ENCODE peak calls at places on chromosome 12, in seven cellular contexts. O, T, R, Q, P, U and B are unnamed samples.

GRCh38 chr12:117356048-117356447 is 5.4 kb downstream of the NOS1 start:
- ATAC-seq in O (no peak), T (no peak), R (no peak), Q (no peak), P (no peak), U (no peak), B (no peak)

GRCh38 chr12:103996595-103996994 is 30.9 kb downstream of the TDG start:
- ATAC-seq in O (no peak), T (no peak), R (no peak), Q (no peak), P (no peak), U (no peak), B (no peak)

GRCh38 chr12:57593187-57593586 is 2.2 kb downstream of the PIP4K2C start:
- ATAC-seq in O (no peak), T (no peak), R (no peak), Q (no peak), P (no peak), U (no peak), B (no peak)

GRCh38 chr12:46461907-46462605 is 89.5 kb upstream of the SLC38A2 start:
- ATAC-seq in O (no peak), T (no peak), R (no peak), Q (no peak), P (no peak), U (no peak), B (no peak)

GRCh38 chr12:3313655-3314305 is 177.2 kb upstream of the PRMT8 start:
- ATAC-seq in O (no peak), T (no peak), R (peak; percentile 53), Q (peak; percentile 88), P (peak; percentile 17), U (no peak), B (peak; percentile 23)

GRCh38 chr12:113151655-113152054 is 2.1 kb downstream of the CFAP73 start:
- ATAC-seq in O (no peak), T (no peak), R (no peak), Q (no peak), P (no peak), U (no peak), B (no peak)

GRCh38 chr12:112107728-112108447 is 695 bp downstream of the NAA25 start:
- ATAC-seq in O (no peak), T (no peak), R (peak; percentile 2), Q (peak; percentile 15), P (peak; percentile 12), U (no peak), B (no peak)

GRCh38 chr12:56801661-56802622 is 38.8 kb downstream of the HSD17B6 start:
- ATAC-seq in O (no peak), T (peak; percentile 24), R (no peak), Q (no peak), P (no peak), U (no peak), B (no peak)

GRCh38 chr12:128265566-128265965 is 1.4 kb upstream of the TMEM132C start:
- ATAC-seq in O (no peak), T (no peak), R (no peak), Q (no peak), P (no peak), U (no peak), B (no peak)

DNA sequence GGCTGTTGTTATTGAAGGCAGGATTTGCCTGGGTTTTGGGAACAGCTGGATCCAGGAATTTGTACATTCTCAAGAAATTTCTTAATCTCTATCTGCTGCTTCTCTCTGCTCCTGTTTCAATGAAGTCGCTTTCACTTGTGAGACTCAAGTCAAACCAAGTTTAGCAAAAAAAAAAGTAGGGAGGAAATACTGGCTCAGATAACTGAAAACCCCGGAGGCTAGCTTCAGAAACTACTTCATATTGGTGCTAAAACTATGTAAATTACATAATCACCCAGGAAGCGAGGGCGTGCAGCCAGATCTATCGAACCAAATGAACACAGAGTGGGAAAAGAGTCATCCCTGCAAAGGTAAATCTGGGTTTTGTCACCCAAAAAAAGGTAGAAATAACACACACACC is 68.3 kb upstream of the FICD start:
- ATAC-seq in O (no peak), T (no peak), R (no peak), Q (no peak), P (no peak), U (no peak), B (peak; percentile 22)
- H3K4me3 ChIP-seq in O (no peak overlapping the region), T (no peak overlapping the region), R (no peak overlapping the region), Q (no peak overlapping the region), P (no peak overlapping the region), U (no peak overlapping the region), B (no peak overlapping the region)

DNA sequence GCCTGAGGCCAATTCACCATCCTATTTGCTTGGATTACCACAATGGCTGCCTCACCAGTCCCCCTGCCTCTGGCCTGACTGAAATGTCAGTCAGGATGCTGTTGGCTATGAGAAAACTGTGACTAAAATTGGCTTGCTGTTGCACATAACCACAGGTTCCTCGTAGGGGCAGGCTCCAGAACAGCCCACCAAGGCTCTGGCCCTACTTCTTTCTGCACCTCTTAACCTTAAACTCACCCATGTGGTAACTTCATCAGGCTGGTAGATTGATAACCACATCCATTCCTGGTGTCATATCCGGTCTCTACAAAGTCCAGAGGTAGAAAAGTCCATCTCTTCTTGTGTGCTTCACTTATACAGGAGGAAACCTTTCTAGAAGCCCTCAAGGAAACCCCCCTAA is 172.4 kb upstream of the PLXNC1 start:
- ATAC-seq in O (no peak), T (no peak), R (no peak), Q (no peak), P (no peak), U (no peak), B (no peak)
- TF ChIP-seq CTCF in O (no peak), T (no peak), R (no peak), Q (no peak), P (no peak), U (no peak), B (no peak)

DNA sequence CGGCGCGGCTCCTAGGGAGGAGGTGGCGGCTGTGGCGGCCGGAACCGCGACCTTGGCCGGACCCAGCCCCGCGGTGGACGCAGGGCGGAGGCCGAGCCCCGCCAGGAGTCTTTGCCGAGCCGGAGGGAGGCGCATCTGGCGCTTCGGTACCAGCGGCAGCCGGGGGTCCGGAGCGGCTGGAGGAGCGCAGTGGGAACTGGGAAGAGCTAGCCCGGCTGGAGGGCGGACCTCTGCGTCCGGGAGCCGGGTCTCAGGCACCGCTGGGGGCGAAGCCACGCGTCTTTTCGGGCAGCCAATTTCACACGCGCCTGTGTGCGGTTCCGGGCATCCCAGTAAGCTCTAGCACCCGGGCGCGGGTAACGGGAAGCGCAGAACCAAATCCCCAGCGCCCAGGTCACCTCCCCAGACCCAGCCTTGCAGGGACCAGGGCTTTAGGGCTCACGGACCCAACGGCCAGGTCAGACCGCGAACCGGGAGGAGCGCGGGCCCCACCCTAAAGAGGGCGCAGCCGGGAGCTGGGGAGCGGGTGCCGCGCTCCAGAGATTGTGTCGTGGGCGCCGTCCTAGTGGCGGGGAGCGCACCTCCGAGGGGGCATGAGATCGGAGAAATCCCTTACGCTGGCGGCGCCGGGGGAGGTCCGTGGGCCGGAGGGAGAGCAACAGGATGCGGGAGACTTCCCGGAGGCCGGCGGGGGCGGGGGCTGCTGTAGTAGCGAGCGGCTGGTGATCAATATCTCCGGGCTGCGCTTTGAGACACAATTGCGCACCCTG is 89.4 kb downstream of the GALNT8 start:
- ATAC-seq in O (no peak), T (no peak), R (no peak), Q (no peak), P (no peak), U (peak; percentile 27), B (peak; percentile 35)
- H3K27me3 ChIP-seq in O (peaks cover 10% of the 10 kb centered on the region), T (peaks cover 48% of the 10 kb centered on the region), R (peaks cover 50% of the 10 kb centered on the region), Q (peaks cover 1% of the 10 kb centered on the region), P (peaks cover 49% of the 10 kb centered on the region), U (no peaks in the 10 kb centered on the region), B (peaks cover 71% of the 10 kb centered on the region)

GRCh38 chr12:8681129-8681902 is 16.5 kb upstream of the RIMKLB start:
- ATAC-seq in O (peak; percentile 75), T (peak; percentile 92), R (peak; percentile 11), Q (no peak), P (peak; percentile 77), U (peak; percentile 62), B (peak; percentile 60)
- H3K4me3 ChIP-seq in O (peak overlapping the region; percentile 29), T (peak overlapping the region; percentile 14), R (no peak overlapping the region), Q (no peak overlapping the region), P (peak overlapping the region; percentile 3), U (no peak overlapping the region), B (no peak overlapping the region)

DNA sequence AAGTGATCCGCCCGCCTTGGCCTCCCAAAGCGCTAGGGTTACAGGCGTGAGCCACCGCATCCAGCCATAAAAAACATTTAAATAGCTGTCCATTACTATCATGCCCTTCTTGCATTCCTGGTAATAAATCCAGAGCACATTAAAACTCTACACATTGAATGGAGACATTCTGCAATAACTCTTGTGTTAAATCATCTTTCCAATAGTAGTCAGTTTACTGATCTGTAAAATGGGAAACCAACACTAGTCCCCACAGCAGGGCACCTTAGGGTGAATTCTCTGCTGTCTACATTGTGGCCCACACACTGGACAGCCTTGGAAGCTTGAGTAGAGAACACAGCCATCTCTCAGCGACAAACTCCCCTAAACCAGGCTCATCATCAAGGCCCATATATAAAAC is 85.5 kb upstream of the NUDT4 start:
- ATAC-seq in O (no peak), T (no peak), R (no peak), Q (no peak), P (no peak), U (no peak), B (no peak)
- TF ChIP-seq CTCF in O (no peak), T (no peak), R (no peak), Q (no peak), P (no peak), U (no peak), B (no peak)